ENCODE peak calls at places on chromosomes 5 and 9, in four cellular contexts. W is fibroblast of the aortic adventitia, B is fibroblast of pulmonary artery, U is cardiac fibroblast. V is an unnamed sample.

GRCh38 chr5:458547-459353 is 15.8 kb downstream of the EXOC3 start:
- DNase-seq in W (peak), B (peak), U (peak), V (no peak)

GRCh38 chr9:86407022-86407421 is 52.8 kb upstream of the TUT7 start:
- DNase-seq in W (peak), B (peak), U (peak), V (no peak)

GRCh38 chr5:98492258-98492657 is 281.2 kb upstream of the RGMB start:
- DNase-seq in W (no peak), B (peak), U (no peak), V (no peak)

GRCh38 chr9:135279385-135279784 is 191.9 kb downstream of the OLFM1 start:
- DNase-seq in W (no peak), B (no peak), U (no peak), V (no peak)

GRCh38 chr9:37341704-37342103 is 80.8 kb upstream of the GRHPR start:
- DNase-seq in W (no peak), B (no peak), U (no peak), V (no peak)

GRCh38 chr5:78103226-78103722 is 191.2 kb downstream of the AP3B1 start:
- DNase-seq in W (no peak), B (no peak), U (no peak), V (no peak)

GRCh38 chr5:153496835-153497234 is 6.4 kb downstream of the GRIA1 start:
- DNase-seq in W (peak), B (peak), U (peak), V (no peak)

GRCh38 chr9:115939065-115939765 is 214.4 kb upstream of the PAPPA start:
- DNase-seq in W (peak), B (peak), U (peak), V (no peak)

GRCh38 chr9:89592963-89593775 is 11.6 kb upstream of the GADD45G start:
- DNase-seq in W (no peak), B (peak), U (peak), V (no peak)

GRCh38 chr9:119252671-119253299 is 116.5 kb downstream of the BRINP1 start:
- DNase-seq in W (no peak), B (no peak), U (no peak), V (no peak)

GRCh38 chr5:177545487-177546261 is 8.7 kb downstream of the FAM193B start:
- DNase-seq in W (peak), B (peak), U (peak), V (peak)

GRCh38 chr9:129118799-129119198 is 7.6 kb downstream of the PTPA start:
- DNase-seq in W (no peak), B (no peak), U (no peak), V (no peak)

GRCh38 chr9:5843450-5844249 is 10.7 kb upstream of the ERMP1 start:
- DNase-seq in W (peak), B (peak), U (peak), V (no peak)

GRCh38 chr5:150112211-150113046 is 26.1 kb upstream of the CSF1R start:
- DNase-seq in W (peak), B (peak), U (peak), V (peak)

GRCh38 chr5:42666821-42667325 is 89.7 kb upstream of the CCDC152 start:
- DNase-seq in W (no peak), B (peak), U (no peak), V (no peak)

GRCh38 chr9:133992780-133993634 is 883 bp upstream of the VAV2 start:
- DNase-seq in W (peak), B (peak), U (peak), V (peak)

GRCh38 chr9:134635431-134636141 is 6.0 kb upstream of the COL5A1 start:
- DNase-seq in W (no peak), B (no peak), U (no peak), V (no peak)

GRCh38 chr9:68949271-68950000 is 64.5 kb downstream of the PRKACG start:
- DNase-seq in W (peak), B (peak), U (peak), V (no peak)

GRCh38 chr9:136828474-136829140 is 13.7 kb upstream of the AJM1 start:
- DNase-seq in W (no peak), B (no peak), U (no peak), V (no peak)

GRCh38 chr5:62779010-62779422 is 200.4 kb downstream of the LRRC70 start:
- DNase-seq in W (peak), B (peak), U (peak), V (peak)

GRCh38 chr5:154286557-154286956 is 96.0 kb downstream of the GALNT10 start:
- DNase-seq in W (no peak), B (no peak), U (peak), V (no peak)

GRCh38 chr5:132422720-132423442 is 53.4 kb downstream of the SLC22A5 start:
- DNase-seq in W (peak), B (peak), U (peak), V (no peak)

GRCh38 chr9:115192280-115192679 is 74.3 kb upstream of the TNC start:
- DNase-seq in W (no peak), B (no peak), U (no peak), V (no peak)

GRCh38 chr9:92648447-92649406 is 21.2 kb downstream of the IPPK start:
- DNase-seq in W (no peak), B (no peak), U (no peak), V (no peak)

GRCh38 chr5:89582768-89583339 is 699.9 kb upstream of the MEF2C start:
- DNase-seq in W (peak), B (peak), U (no peak), V (no peak)

GRCh38 chr5:33588654-33589372 is 148.0 kb downstream of the TARS1 start:
- DNase-seq in W (no peak), B (no peak), U (peak), V (no peak)

GRCh38 chr9:113472199-113472598 is 8.7 kb downstream of the RGS3 start:
- DNase-seq in W (no peak), B (no peak), U (no peak), V (no peak)

GRCh38 chr9:5846501-5846921 is 13.6 kb upstream of the ERMP1 start:
- DNase-seq in W (peak), B (peak), U (peak), V (no peak)

GRCh38 chr9:127838375-127839078 is 15.9 kb downstream of the ENG start:
- DNase-seq in W (peak), B (peak), U (peak), V (peak)

GRCh38 chr5:54867310-54867944 is 118.0 kb downstream of the ESM1 start:
- DNase-seq in W (peak), B (peak), U (peak), V (no peak)

GRCh38 chr5:134247825-134248224 is 22.0 kb upstream of the PPP2CA start:
- DNase-seq in W (no peak), B (no peak), U (no peak), V (no peak)

GRCh38 chr5:178115835-178116405 is 2.6 kb downstream of the N4BP3 start:
- DNase-seq in W (no peak), B (no peak), U (no peak), V (no peak)

GRCh38 chr5:31096238-31096865 is 97.1 kb upstream of the CDH6 start:
- DNase-seq in W (peak), B (peak), U (peak), V (no peak)

GRCh38 chr5:132019857-132020555 is 8.5 kb upstream of the ACSL6 start:
- DNase-seq in W (no peak), B (no peak), U (no peak), V (no peak)

GRCh38 chr9:7640205-7640604 is 159.4 kb downstream of the DMAC1 start:
- DNase-seq in W (peak), B (no peak), U (no peak), V (no peak)

GRCh38 chr5:76958976-76959767 is 6.3 kb downstream of the CRHBP start:
- DNase-seq in W (peak), B (peak), U (peak), V (no peak)

GRCh38 chr9:90821697-90822096 is 20.1 kb downstream of the SYK start:
- DNase-seq in W (no peak), B (no peak), U (no peak), V (no peak)

GRCh38 chr5:149271717-149272558 is at the start of gene AFAP1L1:
- DNase-seq in W (peak), B (peak), U (peak), V (no peak)

GRCh38 chr9:107340920-107341632 is 58.0 kb downstream of the RAD23B start:
- DNase-seq in W (peak), B (peak), U (peak), V (no peak)
- H3K4me3 ChIP-seq in W (no peak), B (no peak), U (no peak), V (no peak)

DNA sequence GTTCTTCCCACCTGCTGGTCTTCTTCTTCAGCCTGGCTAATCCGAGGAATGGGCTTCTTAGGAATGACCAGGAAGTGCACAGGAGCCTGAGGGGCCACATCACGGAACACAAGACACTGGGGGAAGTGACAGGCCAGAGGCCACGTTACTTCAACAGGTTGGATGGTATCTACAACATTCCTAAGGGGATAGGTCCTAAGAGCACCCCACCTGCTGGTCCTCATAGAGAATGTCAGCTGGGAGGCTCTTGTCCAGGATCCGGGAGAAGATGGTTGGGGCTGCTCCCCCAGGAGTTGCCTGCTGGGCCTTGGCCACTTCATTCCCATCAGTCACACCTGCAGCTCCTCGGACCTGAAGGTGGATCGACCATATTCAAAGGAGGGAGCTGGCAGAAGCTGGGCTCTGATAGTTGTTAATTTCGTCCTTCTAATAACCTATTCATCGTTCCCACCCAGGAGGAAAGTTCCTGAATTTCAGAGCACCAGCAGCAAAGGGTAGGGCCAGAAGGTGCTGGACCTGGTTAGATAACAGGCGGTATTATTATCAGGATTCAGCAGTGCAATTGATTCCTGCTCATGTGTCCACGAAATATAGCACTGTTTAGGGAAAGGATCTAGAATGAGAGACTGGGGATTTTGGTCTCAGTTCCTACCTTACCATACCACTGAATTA is 1.3 kb downstream of the HINT2 start:
- DNase-seq in W (peak), B (peak), U (peak), V (no peak)
- TF ChIP-seq CTCF in W (peak), B (peak), U (peak), V (peak)

GRCh38 chr9:121598167-121599000 is 53.0 kb upstream of the DAB2IP start:
- DNase-seq in W (peak), B (peak), U (peak), V (peak)
- H3K4me3 ChIP-seq in W (no peak), B (no peak), U (no peak), V (peak)

DNA sequence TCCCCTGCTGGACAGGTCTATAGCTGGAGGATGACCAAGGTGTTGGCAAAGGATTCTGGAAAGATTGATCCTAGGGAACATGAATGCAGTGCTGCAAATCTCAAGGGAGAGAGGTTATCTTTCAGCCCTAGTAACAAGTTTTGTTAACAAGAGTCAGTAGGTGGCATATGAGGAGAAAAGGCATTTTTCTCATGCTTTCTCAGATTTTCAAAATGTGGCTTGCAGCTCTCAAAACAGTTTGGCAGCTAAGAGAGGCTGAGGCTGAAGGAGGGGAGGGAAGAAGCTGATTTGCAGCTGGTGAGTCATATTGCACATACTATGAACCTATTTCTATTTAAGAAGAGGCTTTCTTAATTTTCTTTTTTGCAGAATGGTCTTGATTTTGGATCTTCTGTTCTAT is 64.3 kb upstream of the PCA3 start:
- DNase-seq in W (peak), B (peak), U (peak), V (peak)
- TF ChIP-seq CTCF in W (no peak), B (peak), U (no peak), V (no peak)

V was measured in AG09309.